ENCODE peak calls at places on chromosomes 13 and 19, in ten cellular contexts. Z, I, R, U, D, M, L, V, A and Y are unnamed samples.
A peak's percentile ranks its signal among the peaks of the same experiment; 100 is the strongest.

GRCh38 chr13:84607614-84608013 is 725.3 kb upstream of the SLITRK1 start:
- DNase-seq in Z (peak; percentile 50), I (no peak), R (no peak), U (peak; percentile 83), D (peak; percentile 70), M (no peak), L (no peak), V (peak; percentile 24), A (no peak), Y (no peak)

GRCh38 chr19:29717051-29717450 is 2.0 kb upstream of the C19orf12 start:
- DNase-seq in Z (no peak), I (no peak), R (no peak), U (no peak), D (no peak), M (no peak), L (no peak), V (no peak), A (no peak), Y (no peak)

GRCh38 chr19:49442793-49443365 is 1.6 kb upstream of the SLC17A7 start:
- DNase-seq in Z (peak; percentile 44), I (peak; percentile 78), R (peak; percentile 86), U (peak; percentile 92), D (peak; percentile 87), M (peak; percentile 100), L (no peak), V (peak; percentile 78), A (peak; percentile 89), Y (peak; percentile 97)

GRCh38 chr19:48059331-48059730 is 15.5 kb upstream of the CABP5 start:
- DNase-seq in Z (no peak), I (peak; percentile 4), R (no peak), U (no peak), D (no peak), M (no peak), L (no peak), V (no peak), A (no peak), Y (no peak)

GRCh38 chr13:114151565-114152284 is 19.3 kb upstream of the RASA3 start:
- DNase-seq in Z (no peak), I (peak; percentile 56), R (no peak), U (no peak), D (no peak), M (no peak), L (no peak), V (no peak), A (no peak), Y (peak; percentile 32)

GRCh38 chr19:3697671-3698385 is 2.4 kb downstream of the PIP5K1C start:
- DNase-seq in Z (no peak), I (no peak), R (no peak), U (no peak), D (no peak), M (no peak), L (no peak), V (no peak), A (no peak), Y (no peak)

GRCh38 chr13:21674271-21675009 is 3.6 kb downstream of the FGF9 start:
- DNase-seq in Z (no peak), I (peak; percentile 45), R (peak; percentile 22), U (peak; percentile 23), D (no peak), M (peak; percentile 65), L (no peak), V (no peak), A (no peak), Y (no peak)

GRCh38 chr19:1125601-1126533 is 22.1 kb downstream of the GPX4 start:
- DNase-seq in Z (no peak), I (no peak), R (no peak), U (no peak), D (no peak), M (no peak), L (no peak), V (peak; percentile 58), A (no peak), Y (no peak)

GRCh38 chr19:872266-872951 is 12.9 kb downstream of the CFD start:
- DNase-seq in Z (no peak), I (peak; percentile 81), R (peak; percentile 76), U (peak; percentile 88), D (peak; percentile 33), M (peak; percentile 82), L (peak; percentile 66), V (peak; percentile 79), A (no peak), Y (peak; percentile 89)

GRCh38 chr19:39818626-39819097 is 15.3 kb downstream of the DYRK1B start:
- DNase-seq in Z (no peak), I (no peak), R (no peak), U (no peak), D (no peak), M (no peak), L (no peak), V (no peak), A (no peak), Y (no peak)

GRCh38 chr13:94112731-94113130 is 366.8 kb downstream of the DCT start:
- DNase-seq in Z (no peak), I (no peak), R (no peak), U (peak; percentile 42), D (no peak), M (no peak), L (no peak), V (no peak), A (no peak), Y (no peak)

GRCh38 chr13:113764793-113765190 is 5.8 kb downstream of the TMEM255B start:
- DNase-seq in Z (no peak), I (no peak), R (no peak), U (no peak), D (no peak), M (no peak), L (no peak), V (no peak), A (no peak), Y (no peak)

GRCh38 chr13:91745962-91746361 is 347.5 kb downstream of the GPC5 start:
- DNase-seq in Z (no peak), I (no peak), R (no peak), U (no peak), D (no peak), M (no peak), L (no peak), V (no peak), A (no peak), Y (peak; percentile 19)

GRCh38 chr19:38805180-38805579 is 7.6 kb downstream of the LGALS4 start:
- DNase-seq in Z (no peak), I (no peak), R (no peak), U (no peak), D (peak; percentile 12), M (no peak), L (no peak), V (no peak), A (no peak), Y (no peak)

GRCh38 chr13:40648040-40648439 is 18.4 kb downstream of the FOXO1 start:
- DNase-seq in Z (no peak), I (no peak), R (no peak), U (no peak), D (no peak), M (no peak), L (no peak), V (no peak), A (no peak), Y (no peak)

GRCh38 chr13:33676700-33677048 is 141.3 kb upstream of the RFC3 start:
- DNase-seq in Z (peak; percentile 1), I (peak; percentile 22), R (peak; percentile 41), U (peak; percentile 74), D (peak; percentile 67), M (peak; percentile 4), L (no peak), V (peak; percentile 34), A (peak; percentile 76), Y (peak; percentile 76)

GRCh38 chr13:112940236-112940635 is 28.8 kb upstream of the MCF2L start:
- DNase-seq in Z (no peak), I (no peak), R (no peak), U (no peak), D (no peak), M (no peak), L (no peak), V (no peak), A (no peak), Y (no peak)

GRCh38 chr19:28327905-28328304 is 885.0 kb downstream of the UQCRFS1 start:
- DNase-seq in Z (no peak), I (no peak), R (no peak), U (no peak), D (no peak), M (no peak), L (no peak), V (no peak), A (no peak), Y (no peak)

GRCh38 chr19:51503891-51504290 is 2.3 kb upstream of the SIGLEC12 start:
- DNase-seq in Z (no peak), I (no peak), R (no peak), U (no peak), D (no peak), M (no peak), L (no peak), V (no peak), A (no peak), Y (no peak)

GRCh38 chr13:68708336-68708908 is 1399.2 kb upstream of the ATXN8OS start:
- DNase-seq in Z (no peak), I (no peak), R (no peak), U (no peak), D (no peak), M (no peak), L (no peak), V (no peak), A (no peak), Y (no peak)

GRCh38 chr13:19083340-19083739 is 98.3 kb downstream of the TUBA3C start:
- DNase-seq in Z (no peak), I (no peak), R (no peak), U (no peak), D (no peak), M (no peak), L (no peak), V (no peak), A (no peak), Y (no peak)

GRCh38 chr19:38676023-38676877 is 28.8 kb downstream of the ACTN4 start:
- DNase-seq in Z (no peak), I (no peak), R (no peak), U (peak; percentile 70), D (peak; percentile 75), M (no peak), L (no peak), V (peak; percentile 96), A (no peak), Y (no peak)

GRCh38 chr19:1599460-1599846 is 5.8 kb downstream of the UQCR11 start:
- DNase-seq in Z (no peak), I (no peak), R (no peak), U (no peak), D (no peak), M (no peak), L (no peak), V (no peak), A (no peak), Y (no peak)

GRCh38 chr13:106083620-106084350 is 451.7 kb downstream of the EFNB2 start:
- DNase-seq in Z (no peak), I (no peak), R (no peak), U (peak; percentile 76), D (peak; percentile 66), M (peak; percentile 79), L (no peak), V (peak; percentile 50), A (peak; percentile 17), Y (peak; percentile 62)

GRCh38 chr13:79900356-79900755 is 419.4 kb downstream of the NDFIP2 start:
- DNase-seq in Z (no peak), I (no peak), R (no peak), U (no peak), D (no peak), M (no peak), L (no peak), V (no peak), A (no peak), Y (no peak)

GRCh38 chr13:30779608-30780007 is 44.3 kb downstream of the ALOX5AP start:
- DNase-seq in Z (no peak), I (no peak), R (no peak), U (no peak), D (no peak), M (no peak), L (no peak), V (no peak), A (no peak), Y (no peak)

GRCh38 chr19:55679343-55680257 is 4.6 kb downstream of the EPN1 start:
- DNase-seq in Z (no peak), I (no peak), R (no peak), U (peak; percentile 80), D (no peak), M (no peak), L (no peak), V (no peak), A (no peak), Y (no peak)

GRCh38 chr13:98214008-98214643 is 37.1 kb upstream of the RNF113B start:
- DNase-seq in Z (peak; percentile 85), I (no peak), R (no peak), U (peak; percentile 56), D (peak; percentile 50), M (no peak), L (no peak), V (peak; percentile 76), A (no peak), Y (no peak)